ENCODE peak calls at places on chromosomes 3 and 15, in four cellular contexts. One of them, this sample, is unnamed. For H3K36me3, the result is how much of the 10 kb centered on the place peaks cover.

GRCh38 chr15:29672446-29672845 is 149.8 kb downstream of the TJP1 start:
- DNase-seq in heart left ventricle: no peak
- DNase-seq in HCT116: no peak
- DNase-seq in brain microvascular endothelial cell: no peak
- DNase-seq in this sample: no peak

GRCh38 chr3:128502712-128503111 is 9.7 kb upstream of the GATA2 start:
- DNase-seq in heart left ventricle: no peak
- DNase-seq in HCT116: no peak
- DNase-seq in brain microvascular endothelial cell: no peak
- DNase-seq in this sample: no peak

GRCh38 chr3:108088697-108089096 is 2.1 kb downstream of the CD47 start:
- DNase-seq in heart left ventricle: no peak
- DNase-seq in HCT116: no peak
- DNase-seq in brain microvascular endothelial cell: no peak
- DNase-seq in this sample: peak

GRCh38 chr3:75332784-75333183 is 331.3 kb upstream of the FRG2C start:
- DNase-seq in heart left ventricle: no peak
- DNase-seq in HCT116: no peak
- DNase-seq in brain microvascular endothelial cell: no peak
- DNase-seq in this sample: no peak

GRCh38 chr3:4687167-4687566 is 194.0 kb downstream of the ITPR1 start:
- DNase-seq in heart left ventricle: no peak
- DNase-seq in HCT116: no peak
- DNase-seq in brain microvascular endothelial cell: no peak
- DNase-seq in this sample: peak

GRCh38 chr3:13016083-13016725 is 57.0 kb downstream of the IQSEC1 start:
- DNase-seq in heart left ventricle: peak
- DNase-seq in HCT116: no peak
- DNase-seq in brain microvascular endothelial cell: no peak
- DNase-seq in this sample: no peak

GRCh38 chr15:62365795-62366442 is 200.8 kb upstream of the C2CD4B start:
- DNase-seq in heart left ventricle: no peak
- DNase-seq in HCT116: no peak
- DNase-seq in brain microvascular endothelial cell: no peak
- DNase-seq in this sample: peak

GRCh38 chr3:178002113-178002512 is 534.1 kb upstream of the KCNMB2 start:
- DNase-seq in heart left ventricle: no peak
- DNase-seq in HCT116: no peak
- DNase-seq in brain microvascular endothelial cell: no peak
- DNase-seq in this sample: no peak

GRCh38 chr3:113271189-113271588 is 59.8 kb downstream of the BOC start:
- DNase-seq in heart left ventricle: no peak
- DNase-seq in HCT116: no peak
- DNase-seq in brain microvascular endothelial cell: no peak
- DNase-seq in this sample: peak

GRCh38 chr3:52345521-52346110 is 29.5 kb downstream of the DNAH1 start:
- DNase-seq in heart left ventricle: peak
- DNase-seq in HCT116: no peak
- DNase-seq in brain microvascular endothelial cell: no peak
- DNase-seq in this sample: no peak

GRCh38 chr3:65338571-65338970 is 650.8 kb upstream of the ADAMTS9 start:
- DNase-seq in heart left ventricle: no peak
- DNase-seq in HCT116: no peak
- DNase-seq in brain microvascular endothelial cell: no peak
- DNase-seq in this sample: no peak

GRCh38 chr15:55254916-55255679 is 34.5 kb downstream of the RAB27A start:
- DNase-seq in heart left ventricle: no peak
- DNase-seq in HCT116: no peak
- DNase-seq in brain microvascular endothelial cell: no peak
- DNase-seq in this sample: no peak

GRCh38 chr3:38800511-38800910 is 15.5 kb downstream of the SCN10A start:
- DNase-seq in heart left ventricle: no peak
- DNase-seq in HCT116: no peak
- DNase-seq in brain microvascular endothelial cell: no peak
- DNase-seq in this sample: no peak

GRCh38 chr3:100407977-100408532 is 6.7 kb downstream of the LNP1 start:
- DNase-seq in heart left ventricle: no peak
- DNase-seq in HCT116: no peak
- DNase-seq in brain microvascular endothelial cell: no peak
- DNase-seq in this sample: no peak

GRCh38 chr3:42036483-42036823 is 54.7 kb upstream of the TRAK1 start:
- DNase-seq in heart left ventricle: no peak
- DNase-seq in HCT116: no peak
- DNase-seq in brain microvascular endothelial cell: peak
- DNase-seq in this sample: peak

GRCh38 chr3:24683090-24683489 is 188.4 kb upstream of the THRB start:
- DNase-seq in heart left ventricle: no peak
- DNase-seq in HCT116: no peak
- DNase-seq in brain microvascular endothelial cell: no peak
- DNase-seq in this sample: peak

DNA sequence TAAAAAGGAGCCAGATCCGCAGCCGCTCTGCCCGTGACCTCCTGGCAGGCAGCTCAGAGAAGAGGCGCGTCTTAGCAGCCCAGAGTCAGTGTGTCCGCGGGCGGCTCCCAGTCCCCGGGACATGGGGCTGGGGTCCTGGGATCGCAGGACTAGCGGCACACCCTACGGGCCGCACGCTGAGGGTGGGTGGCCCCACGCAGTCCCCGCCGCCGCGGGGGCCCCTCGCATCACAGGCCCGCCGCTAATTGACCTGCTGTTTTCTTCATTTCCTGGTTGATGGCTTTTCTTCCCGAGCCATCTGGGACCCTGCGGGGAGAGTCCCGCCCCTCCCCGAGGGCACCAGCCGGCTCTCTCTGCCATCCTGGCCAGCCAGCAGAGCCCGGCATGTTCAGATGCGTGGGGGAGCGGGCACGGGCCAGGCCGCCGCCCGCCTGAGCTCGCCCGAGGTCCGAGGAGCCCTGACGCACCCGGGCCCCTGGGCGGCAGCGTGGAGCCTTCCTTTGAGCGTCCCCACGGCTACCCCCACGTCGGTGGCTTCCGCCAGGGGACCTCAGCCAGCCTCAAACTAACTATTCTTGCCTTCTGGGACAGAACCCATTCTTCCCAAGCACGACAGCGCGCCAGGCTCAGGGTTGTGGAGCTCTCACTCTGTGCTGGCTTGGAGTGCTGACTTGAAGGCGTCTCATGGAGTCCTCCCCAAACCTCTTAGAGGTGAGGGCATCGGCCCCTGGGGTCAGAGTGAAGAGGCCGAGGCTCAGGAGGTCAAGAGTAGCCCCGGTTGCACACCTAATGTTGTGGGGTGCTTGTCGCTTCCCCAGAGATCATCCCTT is 34.6 kb upstream of the CACNA2D3 start:
- DNase-seq in heart left ventricle: no peak
- DNase-seq in HCT116: no peak
- DNase-seq in brain microvascular endothelial cell: no peak
- DNase-seq in this sample: no peak
- H3K4me3 ChIP-seq in heart left ventricle: peak
- H3K4me3 ChIP-seq in HCT116: no peak
- H3K4me3 ChIP-seq in brain microvascular endothelial cell: no peak
- H3K4me3 ChIP-seq in this sample: no peak

GRCh38 chr3:50562866-50563265 is 4.7 kb downstream of the C3orf18 start:
- DNase-seq in heart left ventricle: no peak
- DNase-seq in HCT116: no peak
- DNase-seq in brain microvascular endothelial cell: no peak
- DNase-seq in this sample: peak
- TF ChIP-seq CTCF in heart left ventricle: no peak
- TF ChIP-seq CTCF in HCT116: no peak
- TF ChIP-seq CTCF in brain microvascular endothelial cell: no peak
- TF ChIP-seq CTCF in this sample: peak

DNA sequence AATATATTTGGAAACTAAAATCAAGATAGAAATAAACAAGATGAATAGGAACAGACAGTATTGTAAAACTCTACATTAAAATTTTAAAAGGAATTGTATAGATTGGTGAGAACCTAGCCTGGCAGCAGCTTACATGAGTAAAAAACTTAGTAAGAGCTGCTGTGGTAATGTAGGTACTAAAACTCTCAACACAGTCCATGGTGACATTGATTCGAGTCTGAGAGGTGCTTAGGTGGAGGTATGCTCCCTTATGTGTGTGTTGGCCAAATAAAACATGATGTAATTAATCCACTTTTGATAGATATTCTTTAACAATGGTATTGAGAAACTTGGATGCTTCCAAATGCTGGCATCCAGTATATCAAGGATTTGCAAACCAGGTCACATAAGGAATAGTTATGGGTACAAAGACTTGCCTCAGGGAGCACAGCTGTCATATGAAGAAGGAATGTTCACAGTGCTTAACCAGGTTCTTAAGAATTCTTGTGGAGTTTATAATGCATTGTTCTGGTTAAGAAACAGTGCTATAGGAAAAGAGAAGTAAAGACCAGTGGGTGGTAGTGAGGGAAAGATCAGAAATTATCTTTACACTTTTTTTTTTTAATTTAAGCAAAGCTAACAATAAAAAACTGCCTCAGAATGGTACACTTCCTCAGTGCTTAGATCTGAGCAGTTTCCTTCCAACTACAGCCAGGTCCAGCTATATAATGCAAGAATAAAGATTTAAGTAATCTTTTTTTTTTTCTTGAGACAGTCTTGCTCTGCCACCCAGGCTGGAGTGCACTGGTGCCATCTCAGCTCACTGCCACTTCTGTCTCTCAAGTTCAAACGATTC is 24.6 kb upstream of the IL20RB start:
- DNase-seq in heart left ventricle: no peak
- DNase-seq in HCT116: no peak
- DNase-seq in brain microvascular endothelial cell: no peak
- DNase-seq in this sample: no peak
- H3K36me3 ChIP-seq in heart left ventricle: under half
- H3K36me3 ChIP-seq in HCT116: under half
- H3K36me3 ChIP-seq in brain microvascular endothelial cell: under half
- H3K36me3 ChIP-seq in this sample: under half

GRCh38 chr3:120416868-120417267 is 33.9 kb downstream of the FSTL1 start:
- DNase-seq in heart left ventricle: no peak
- DNase-seq in HCT116: no peak
- DNase-seq in brain microvascular endothelial cell: no peak
- DNase-seq in this sample: no peak
- H3K4me3 ChIP-seq in heart left ventricle: no peak
- H3K4me3 ChIP-seq in HCT116: no peak
- H3K4me3 ChIP-seq in brain microvascular endothelial cell: no peak
- H3K4me3 ChIP-seq in this sample: no peak

GRCh38 chr3:123781138-123781537 is 103.0 kb downstream of the MYLK start:
- DNase-seq in heart left ventricle: no peak
- DNase-seq in HCT116: no peak
- DNase-seq in brain microvascular endothelial cell: no peak
- DNase-seq in this sample: no peak
- TF ChIP-seq CTCF in heart left ventricle: no peak
- TF ChIP-seq CTCF in HCT116: peak
- TF ChIP-seq CTCF in brain microvascular endothelial cell: peak
- TF ChIP-seq CTCF in this sample: no peak

This sample was measured in bronchial epithelial cell.